ENCODE peak calls at places on chromosome 5, in ten cellular contexts. L, V, F, K, W, Y, U, I, A and Q are unnamed samples.

GRCh38 chr5:55220433-55221185 is 6.5 kb downstream of the MCIDAS start:
- DNase-seq in I (no peak), U (peak), V (no peak), W (no peak), F (no peak), A (no peak), L (no peak), Y (no peak), K (no peak), Q (peak)

GRCh38 chr5:41707853-41708603 is 162.2 kb downstream of the OXCT1 start:
- DNase-seq in V (peak), W (peak), U (no peak), Y (no peak), I (no peak), L (peak), A (peak), K (no peak), F (no peak), Q (peak)

GRCh38 chr5:464446-464842 is 21.5 kb downstream of the EXOC3 start:
- DNase-seq in K (peak), V (no peak), A (no peak), L (no peak), Y (no peak), U (no peak), W (no peak), I (peak), F (no peak), Q (no peak)

GRCh38 chr5:93891491-93892480 is 150.4 kb upstream of the POU5F2 start:
- DNase-seq in U (peak), W (peak), A (no peak), K (no peak), F (no peak), V (no peak), I (no peak), Y (no peak), L (peak), Q (peak)

GRCh38 chr5:9716838-9717281 is 86.7 kb upstream of the TAS2R1 start:
- DNase-seq in V (peak), L (no peak), U (no peak), W (no peak), K (no peak), I (no peak), Y (no peak), A (peak), F (no peak), Q (peak)

GRCh38 chr5:175773534-175774070 is 97.8 kb upstream of the CPLX2 start:
- DNase-seq in U (no peak), W (no peak), F (no peak), Y (no peak), V (no peak), A (no peak), K (no peak), L (no peak), I (no peak), Q (no peak)

GRCh38 chr5:69528015-69528414 is 32.0 kb upstream of the GTF2H2C start:
- DNase-seq in V (peak), W (no peak), K (no peak), I (no peak), A (no peak), F (no peak), Y (no peak), L (no peak), U (peak), Q (no peak)

GRCh38 chr5:160269017-160269416 is 39.7 kb downstream of the FABP6 start:
- DNase-seq in A (peak), L (no peak), K (peak), F (no peak), V (no peak), U (no peak), I (peak), Y (no peak), W (no peak), Q (peak)

GRCh38 chr5:16456103-16456832 is 9.3 kb downstream of the ZNF622 start:
- DNase-seq in A (peak), I (no peak), L (peak), K (no peak), F (peak), Y (peak), W (peak), V (peak), U (peak), Q (peak)

GRCh38 chr5:81717815-81718214 is 33.1 kb downstream of the SSBP2 start:
- DNase-seq in I (no peak), L (no peak), A (peak), V (peak), Y (no peak), K (no peak), F (no peak), U (no peak), W (no peak), Q (peak)

GRCh38 chr5:3347741-3348140 is 247.9 kb upstream of the IRX1 start:
- DNase-seq in U (no peak), W (no peak), A (no peak), K (no peak), V (no peak), F (no peak), L (no peak), I (peak), Y (no peak), Q (no peak)